ENCODE peak calls at places on chromosomes 11 and 22, in four cellular contexts. One of them, this sample, is unnamed. For H3K4me1, the result is how much of the 10 kb centered on the place peaks cover.

GRCh38 chr22:20957691-20958440 is 9.2 kb upstream of the AIFM3 start:
- DNase-seq in K562: no peak
- DNase-seq in GM12878: no peak
- DNase-seq in HepG2: no peak
- DNase-seq in this sample: peak

GRCh38 chr22:43592470-43592869 is 180.7 kb downstream of the MPPED1 start:
- DNase-seq in K562: no peak
- DNase-seq in GM12878: no peak
- DNase-seq in HepG2: no peak
- DNase-seq in this sample: no peak

GRCh38 chr11:113778111-113778910 is 1.3 kb upstream of the CLDN25 start:
- DNase-seq in K562: no peak
- DNase-seq in GM12878: no peak
- DNase-seq in HepG2: peak
- DNase-seq in this sample: no peak

GRCh38 chr11:47156333-47156732 is 20.3 kb downstream of the ARFGAP2 start:
- DNase-seq in K562: no peak
- DNase-seq in GM12878: no peak
- DNase-seq in HepG2: no peak
- DNase-seq in this sample: no peak

GRCh38 chr22:48651981-48652538 is 1175.6 kb downstream of the BRD1 start:
- DNase-seq in K562: no peak
- DNase-seq in GM12878: no peak
- DNase-seq in HepG2: no peak
- DNase-seq in this sample: no peak

GRCh38 chr11:86172894-86173293 is 71.7 kb upstream of the EED start:
- DNase-seq in K562: peak
- DNase-seq in GM12878: no peak
- DNase-seq in HepG2: no peak
- DNase-seq in this sample: no peak

GRCh38 chr11:2095542-2095941 is 43.6 kb downstream of the IGF2 start:
- DNase-seq in K562: no peak
- DNase-seq in GM12878: no peak
- DNase-seq in HepG2: no peak
- DNase-seq in this sample: no peak

GRCh38 chr22:31923761-31924160 is 20.6 kb upstream of the YWHAH start:
- DNase-seq in K562: no peak
- DNase-seq in GM12878: no peak
- DNase-seq in HepG2: no peak
- DNase-seq in this sample: no peak

GRCh38 chr11:86912238-86912637 is 43.0 kb downstream of the FZD4 start:
- DNase-seq in K562: no peak
- DNase-seq in GM12878: no peak
- DNase-seq in HepG2: no peak
- DNase-seq in this sample: peak

GRCh38 chr11:76810151-76810853 is 27.1 kb downstream of the TSKU start:
- DNase-seq in K562: no peak
- DNase-seq in GM12878: no peak
- DNase-seq in HepG2: no peak
- DNase-seq in this sample: no peak

GRCh38 chr11:67468509-67468834 is 579 bp downstream of the TMEM134 start:
- DNase-seq in K562: no peak
- DNase-seq in GM12878: no peak
- DNase-seq in HepG2: no peak
- DNase-seq in this sample: no peak

DNA sequence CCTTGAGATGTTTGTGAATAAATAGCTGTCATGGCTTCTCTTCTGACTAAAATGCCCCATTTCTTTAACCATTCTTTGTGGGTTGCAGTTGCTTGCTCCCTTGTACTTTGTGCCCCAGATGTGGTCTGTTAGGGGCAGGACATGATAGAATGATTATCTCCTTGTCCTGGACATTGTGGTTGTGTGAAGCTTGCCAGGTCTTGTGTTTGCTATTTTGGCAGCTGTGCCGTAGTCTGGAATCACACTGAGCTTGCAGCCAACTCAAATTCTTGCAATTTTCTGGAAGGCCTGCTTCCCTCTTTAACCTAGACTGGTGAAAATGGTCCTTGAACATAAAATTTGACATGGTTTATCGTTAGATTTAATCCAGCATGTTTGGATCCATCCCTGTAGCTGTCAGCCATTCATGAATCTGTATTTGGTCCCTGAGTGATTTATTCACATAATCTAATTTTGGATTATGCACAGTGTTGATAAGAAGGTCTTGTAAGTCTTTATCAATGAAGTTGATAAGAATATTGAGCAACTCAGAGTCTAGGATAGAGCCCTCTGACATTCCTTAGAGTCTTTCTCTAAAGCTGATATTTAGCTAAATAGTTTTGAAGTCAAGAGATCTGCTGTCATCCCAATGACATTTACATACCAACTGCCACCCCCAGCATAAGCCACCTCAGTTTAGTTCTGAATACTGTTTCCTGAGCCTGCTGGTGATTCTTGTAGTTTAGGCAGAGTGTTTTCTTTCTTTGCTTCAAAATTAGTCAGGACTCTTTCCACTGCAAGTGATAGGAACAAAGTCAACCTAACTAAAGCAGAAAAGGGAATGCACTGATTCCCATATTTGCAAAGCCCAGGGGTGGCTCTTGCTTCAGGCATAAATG is 9.7 kb downstream of the SPON1 start:
- DNase-seq in K562: no peak
- DNase-seq in GM12878: no peak
- DNase-seq in HepG2: no peak
- DNase-seq in this sample: no peak
- TF ChIP-seq MYC in K562: no peak
- TF ChIP-seq MYC in GM12878: no peak
- TF ChIP-seq MYC in HepG2: no peak
- TF ChIP-seq MYC in this sample: no peak

GRCh38 chr22:40920526-40920925 is 30.7 kb upstream of the RBX1 start:
- DNase-seq in K562: no peak
- DNase-seq in GM12878: no peak
- DNase-seq in HepG2: no peak
- DNase-seq in this sample: no peak

GRCh38 chr22:40928657-40929056 is 22.5 kb upstream of the RBX1 start:
- DNase-seq in K562: no peak
- DNase-seq in GM12878: no peak
- DNase-seq in HepG2: no peak
- DNase-seq in this sample: no peak

GRCh38 chr22:40919446-40919845 is 31.7 kb upstream of the RBX1 start:
- DNase-seq in K562: no peak
- DNase-seq in GM12878: no peak
- DNase-seq in HepG2: no peak
- DNase-seq in this sample: no peak

GRCh38 chr22:40922484-40923303 is 28.5 kb upstream of the RBX1 start:
- DNase-seq in K562: peak
- DNase-seq in GM12878: peak
- DNase-seq in HepG2: peak
- DNase-seq in this sample: peak
- TF ChIP-seq RAD21 in K562: peak
- TF ChIP-seq RAD21 in GM12878: peak
- TF ChIP-seq RAD21 in HepG2: peak
- TF ChIP-seq RAD21 in this sample: peak

DNA sequence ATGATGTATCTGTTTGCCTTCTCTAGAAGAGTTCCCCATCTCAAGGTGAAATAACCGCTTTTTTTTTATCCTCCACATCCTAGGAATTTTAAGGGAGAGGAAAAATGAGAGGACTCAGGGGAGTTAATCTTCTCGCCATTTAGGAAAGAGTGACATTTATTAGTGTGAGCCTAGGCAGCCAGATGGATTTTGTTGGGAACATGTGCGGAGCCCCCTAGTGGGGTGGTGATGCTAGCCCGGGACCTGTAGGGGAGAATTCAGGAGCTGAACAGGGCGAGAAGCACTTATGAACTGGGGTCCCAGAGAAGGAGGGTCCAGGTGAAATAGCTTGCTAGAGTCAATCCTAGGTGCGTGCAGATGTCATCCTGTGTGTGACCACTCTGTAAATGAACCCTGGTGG is 10.7 kb downstream of the IL17RA start:
- DNase-seq in K562: peak
- DNase-seq in GM12878: no peak
- DNase-seq in HepG2: no peak
- DNase-seq in this sample: no peak
- H3K4me1 ChIP-seq in K562: under half
- H3K4me1 ChIP-seq in GM12878: under half
- H3K4me1 ChIP-seq in HepG2: under half
- H3K4me1 ChIP-seq in this sample: under half

DNA sequence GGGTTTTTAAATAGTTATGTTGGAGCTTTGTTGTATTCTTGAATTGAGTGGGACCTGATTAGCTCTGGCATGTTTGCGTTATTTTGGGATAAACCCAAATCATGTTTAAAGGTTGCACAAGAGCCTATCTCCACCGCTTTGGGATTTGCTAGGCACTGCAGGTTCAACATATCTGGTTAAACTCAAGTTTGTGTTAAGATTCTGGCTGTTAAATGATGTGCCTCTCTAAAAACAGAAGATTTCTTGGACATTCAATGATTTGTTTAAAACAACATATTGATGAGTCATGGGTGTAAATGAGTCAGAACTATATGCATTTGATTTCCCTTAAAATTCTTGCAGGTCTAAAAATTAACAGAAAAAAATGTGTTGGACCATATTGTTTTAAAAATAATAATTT is 67.4 kb downstream of the AMOTL1 start:
- DNase-seq in K562: no peak
- DNase-seq in GM12878: no peak
- DNase-seq in HepG2: no peak
- DNase-seq in this sample: no peak
- TF ChIP-seq MYC in K562: no peak
- TF ChIP-seq MYC in GM12878: no peak
- TF ChIP-seq MYC in HepG2: no peak
- TF ChIP-seq MYC in this sample: no peak

GRCh38 chr11:11483622-11484021 is 130.6 kb upstream of the CSNK2A3 start:
- DNase-seq in K562: no peak
- DNase-seq in GM12878: no peak
- DNase-seq in HepG2: no peak
- DNase-seq in this sample: no peak

GRCh38 chr11:11486002-11486401 is 133.0 kb upstream of the CSNK2A3 start:
- DNase-seq in K562: no peak
- DNase-seq in GM12878: no peak
- DNase-seq in HepG2: no peak
- DNase-seq in this sample: no peak

GRCh38 chr11:11480951-11481350 is 127.9 kb upstream of the CSNK2A3 start:
- DNase-seq in K562: no peak
- DNase-seq in GM12878: no peak
- DNase-seq in HepG2: no peak
- DNase-seq in this sample: no peak

GRCh38 chr11:11481371-11481770 is 128.3 kb upstream of the CSNK2A3 start:
- DNase-seq in K562: no peak
- DNase-seq in GM12878: no peak
- DNase-seq in HepG2: no peak
- DNase-seq in this sample: no peak

DNA sequence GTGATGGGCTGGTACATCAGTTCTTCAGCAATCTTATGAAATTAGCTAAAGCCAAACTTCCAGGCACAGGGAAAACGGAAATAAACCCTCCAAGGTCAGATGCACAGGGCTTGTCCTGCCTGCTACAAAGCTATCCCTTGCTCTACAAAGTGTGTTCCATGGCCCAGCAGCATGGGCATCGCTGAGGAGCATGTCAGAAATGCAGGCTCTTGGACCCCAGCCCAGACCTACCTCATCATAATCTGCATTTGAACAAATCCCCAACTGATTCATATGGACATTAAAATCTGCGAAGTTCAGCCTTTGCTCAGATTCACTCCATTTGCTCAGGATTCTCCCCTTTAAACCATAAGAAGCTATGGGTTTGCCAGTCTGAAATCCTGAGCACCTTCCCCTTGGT is 129.7 kb upstream of the CSNK2A3 start:
- DNase-seq in K562: no peak
- DNase-seq in GM12878: no peak
- DNase-seq in HepG2: no peak
- DNase-seq in this sample: no peak
- TF ChIP-seq RAD21 in K562: no peak
- TF ChIP-seq RAD21 in GM12878: no peak
- TF ChIP-seq RAD21 in HepG2: no peak
- TF ChIP-seq RAD21 in this sample: no peak

DNA sequence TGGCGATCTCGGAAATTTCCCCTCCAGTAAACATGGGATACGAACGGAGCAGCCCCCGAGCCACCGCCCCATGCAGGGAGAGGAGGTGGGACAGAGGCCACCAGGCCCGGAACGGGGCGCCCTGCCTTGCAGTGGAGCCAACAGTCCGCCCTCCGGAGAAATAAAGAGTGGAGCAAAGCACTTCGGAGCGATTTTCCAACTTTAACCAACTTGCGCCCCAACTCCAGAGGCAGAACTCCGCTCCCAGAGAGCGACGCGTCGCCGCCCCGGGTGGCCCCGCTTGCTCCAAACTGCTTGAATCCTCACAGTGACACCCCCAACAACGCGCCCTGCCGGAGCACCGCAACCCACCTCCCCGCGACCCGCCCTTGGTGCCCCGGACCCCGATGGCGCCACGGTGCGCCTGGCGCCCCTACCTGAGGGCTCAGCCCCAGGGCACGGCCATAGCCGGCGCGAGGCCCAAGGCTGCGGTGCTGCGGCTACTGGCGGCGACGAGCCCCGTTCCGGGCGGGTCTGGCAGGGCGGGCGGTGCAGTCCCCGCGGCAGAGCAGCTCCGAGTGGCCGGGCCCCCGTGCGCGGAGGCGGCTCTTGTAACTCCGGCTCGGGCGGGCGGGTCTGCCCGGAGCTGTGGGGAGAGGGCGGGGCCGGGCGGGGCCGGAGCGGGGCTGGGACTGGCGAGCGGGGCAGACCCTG is at the start of gene AHNAK:
- DNase-seq in K562: peak
- DNase-seq in GM12878: no peak
- DNase-seq in HepG2: no peak
- DNase-seq in this sample: peak
- H3K4me1 ChIP-seq in K562: half or more
- H3K4me1 ChIP-seq in GM12878: half or more
- H3K4me1 ChIP-seq in HepG2: half or more
- H3K4me1 ChIP-seq in this sample: half or more

This sample was measured in A549.